ENCODE peak calls at places on chromosomes 16 and 17, in eight cellular contexts. One of them, this sample, is unnamed.

GRCh38 chr17:45046536-45047125 is 4.8 kb downstream of the DCAKD start:
- DNase-seq in CD8-positive, alpha-beta memory T cell: no peak
- DNase-seq in cardiac muscle cell: no peak
- DNase-seq in astrocyte of the spinal cord: no peak
- DNase-seq in GM12864: no peak
- DNase-seq in AG10803: no peak
- DNase-seq in upper lobe of left lung: no peak
- DNase-seq in fibroblast of pulmonary artery: no peak
- DNase-seq in this sample: no peak

GRCh38 chr17:10635290-10635689 is 21.8 kb downstream of the MYH3 start:
- DNase-seq in upper lobe of left lung: no peak
- DNase-seq in cardiac muscle cell: no peak
- DNase-seq in CD8-positive, alpha-beta memory T cell: no peak
- DNase-seq in fibroblast of pulmonary artery: no peak
- DNase-seq in astrocyte of the spinal cord: no peak
- DNase-seq in GM12864: no peak
- DNase-seq in AG10803: no peak
- DNase-seq in this sample: no peak

GRCh38 chr16:30786936-30787612 is at the start of gene ZNF629:
- DNase-seq in cardiac muscle cell: peak
- DNase-seq in GM12864: no peak
- DNase-seq in astrocyte of the spinal cord: peak
- DNase-seq in upper lobe of left lung: peak
- DNase-seq in AG10803: peak
- DNase-seq in fibroblast of pulmonary artery: peak
- DNase-seq in CD8-positive, alpha-beta memory T cell: no peak
- DNase-seq in this sample: no peak

GRCh38 chr16:55341681-55342080 is 17.7 kb downstream of the IRX6 start:
- DNase-seq in CD8-positive, alpha-beta memory T cell: no peak
- DNase-seq in AG10803: no peak
- DNase-seq in GM12864: no peak
- DNase-seq in astrocyte of the spinal cord: no peak
- DNase-seq in upper lobe of left lung: no peak
- DNase-seq in cardiac muscle cell: no peak
- DNase-seq in fibroblast of pulmonary artery: no peak
- DNase-seq in this sample: no peak

GRCh38 chr17:17744116-17744515 is 62.9 kb downstream of the RAI1 start:
- DNase-seq in GM12864: no peak
- DNase-seq in astrocyte of the spinal cord: no peak
- DNase-seq in CD8-positive, alpha-beta memory T cell: no peak
- DNase-seq in cardiac muscle cell: no peak
- DNase-seq in AG10803: no peak
- DNase-seq in fibroblast of pulmonary artery: no peak
- DNase-seq in upper lobe of left lung: no peak
- DNase-seq in this sample: no peak

GRCh38 chr16:85570213-85570734 is 42.8 kb upstream of the GSE1 start:
- DNase-seq in cardiac muscle cell: no peak
- DNase-seq in AG10803: no peak
- DNase-seq in GM12864: no peak
- DNase-seq in CD8-positive, alpha-beta memory T cell: peak
- DNase-seq in astrocyte of the spinal cord: no peak
- DNase-seq in upper lobe of left lung: peak
- DNase-seq in fibroblast of pulmonary artery: no peak
- DNase-seq in this sample: no peak

GRCh38 chr16:81786321-81786720 is 7.2 kb downstream of the PLCG2 start:
- DNase-seq in upper lobe of left lung: no peak
- DNase-seq in fibroblast of pulmonary artery: peak
- DNase-seq in AG10803: peak
- DNase-seq in cardiac muscle cell: no peak
- DNase-seq in astrocyte of the spinal cord: peak
- DNase-seq in CD8-positive, alpha-beta memory T cell: no peak
- DNase-seq in GM12864: no peak
- DNase-seq in this sample: peak

GRCh38 chr17:56230660-56231059 is 77.4 kb downstream of the ANKFN1 start:
- DNase-seq in fibroblast of pulmonary artery: peak
- DNase-seq in astrocyte of the spinal cord: peak
- DNase-seq in upper lobe of left lung: no peak
- DNase-seq in cardiac muscle cell: peak
- DNase-seq in AG10803: peak
- DNase-seq in GM12864: no peak
- DNase-seq in CD8-positive, alpha-beta memory T cell: no peak
- DNase-seq in this sample: no peak

GRCh38 chr17:38584350-38584925 is 21.3 kb downstream of the SRCIN1 start:
- DNase-seq in cardiac muscle cell: peak
- DNase-seq in astrocyte of the spinal cord: peak
- DNase-seq in fibroblast of pulmonary artery: peak
- DNase-seq in GM12864: no peak
- DNase-seq in AG10803: peak
- DNase-seq in CD8-positive, alpha-beta memory T cell: peak
- DNase-seq in upper lobe of left lung: peak
- DNase-seq in this sample: no peak

GRCh38 chr17:51815097-51815496 is 343.4 kb downstream of the CA10 start:
- DNase-seq in fibroblast of pulmonary artery: no peak
- DNase-seq in upper lobe of left lung: no peak
- DNase-seq in CD8-positive, alpha-beta memory T cell: no peak
- DNase-seq in AG10803: no peak
- DNase-seq in GM12864: no peak
- DNase-seq in cardiac muscle cell: no peak
- DNase-seq in astrocyte of the spinal cord: no peak
- DNase-seq in this sample: no peak

GRCh38 chr17:66076546-66077190 is 115.3 kb downstream of the CEP112 start:
- DNase-seq in upper lobe of left lung: no peak
- DNase-seq in GM12864: no peak
- DNase-seq in cardiac muscle cell: no peak
- DNase-seq in AG10803: no peak
- DNase-seq in fibroblast of pulmonary artery: no peak
- DNase-seq in astrocyte of the spinal cord: no peak
- DNase-seq in CD8-positive, alpha-beta memory T cell: no peak
- DNase-seq in this sample: no peak

GRCh38 chr16:79482011-79482410 is 118.5 kb downstream of the MAF start:
- DNase-seq in fibroblast of pulmonary artery: no peak
- DNase-seq in GM12864: no peak
- DNase-seq in upper lobe of left lung: no peak
- DNase-seq in astrocyte of the spinal cord: no peak
- DNase-seq in AG10803: no peak
- DNase-seq in cardiac muscle cell: no peak
- DNase-seq in CD8-positive, alpha-beta memory T cell: no peak
- DNase-seq in this sample: no peak

GRCh38 chr16:79484237-79484636 is 116.3 kb downstream of the MAF start:
- DNase-seq in GM12864: no peak
- DNase-seq in AG10803: no peak
- DNase-seq in fibroblast of pulmonary artery: no peak
- DNase-seq in cardiac muscle cell: no peak
- DNase-seq in upper lobe of left lung: no peak
- DNase-seq in astrocyte of the spinal cord: no peak
- DNase-seq in CD8-positive, alpha-beta memory T cell: no peak
- DNase-seq in this sample: no peak

GRCh38 chr16:79485020-79485419 is 115.5 kb downstream of the MAF start:
- DNase-seq in CD8-positive, alpha-beta memory T cell: no peak
- DNase-seq in fibroblast of pulmonary artery: no peak
- DNase-seq in upper lobe of left lung: no peak
- DNase-seq in AG10803: no peak
- DNase-seq in cardiac muscle cell: no peak
- DNase-seq in astrocyte of the spinal cord: no peak
- DNase-seq in GM12864: no peak
- DNase-seq in this sample: no peak

DNA sequence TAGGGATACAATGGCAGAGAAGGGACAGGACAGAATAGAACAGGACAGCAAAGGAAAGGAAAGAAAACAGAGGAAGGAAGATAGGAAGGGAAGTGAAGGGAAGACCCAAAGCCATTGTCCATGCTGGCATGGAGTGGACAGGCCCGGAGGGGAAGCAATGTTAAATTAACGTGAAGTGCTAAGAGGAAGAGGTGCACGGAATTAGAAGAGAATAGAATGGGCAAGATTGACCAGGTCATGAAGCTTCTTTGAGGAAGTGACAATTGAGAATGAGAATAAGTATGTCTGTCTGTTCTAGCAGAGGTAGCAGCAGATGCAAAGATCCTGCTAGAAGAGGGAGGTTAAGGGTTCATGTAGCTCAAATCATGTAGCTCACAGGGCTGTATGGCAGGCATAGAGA is 117.2 kb downstream of the MAF start:
- DNase-seq in cardiac muscle cell: no peak
- DNase-seq in upper lobe of left lung: no peak
- DNase-seq in CD8-positive, alpha-beta memory T cell: no peak
- DNase-seq in GM12864: no peak
- DNase-seq in AG10803: no peak
- DNase-seq in astrocyte of the spinal cord: no peak
- DNase-seq in fibroblast of pulmonary artery: no peak
- DNase-seq in this sample: no peak
- H3K4me3 ChIP-seq in cardiac muscle cell: no peak
- H3K4me3 ChIP-seq in upper lobe of left lung: no peak
- H3K4me3 ChIP-seq in CD8-positive, alpha-beta memory T cell: no peak
- H3K4me3 ChIP-seq in GM12864: no peak
- H3K4me3 ChIP-seq in AG10803: no peak
- H3K4me3 ChIP-seq in astrocyte of the spinal cord: no peak
- H3K4me3 ChIP-seq in fibroblast of pulmonary artery: no peak
- H3K4me3 ChIP-seq in this sample: no peak

GRCh38 chr17:76449126-76449525 is 3.8 kb downstream of the UBE2O start:
- DNase-seq in CD8-positive, alpha-beta memory T cell: no peak
- DNase-seq in upper lobe of left lung: no peak
- DNase-seq in GM12864: no peak
- DNase-seq in AG10803: no peak
- DNase-seq in fibroblast of pulmonary artery: no peak
- DNase-seq in cardiac muscle cell: no peak
- DNase-seq in astrocyte of the spinal cord: no peak
- DNase-seq in this sample: no peak
- H3K4me3 ChIP-seq in CD8-positive, alpha-beta memory T cell: no peak
- H3K4me3 ChIP-seq in upper lobe of left lung: no peak
- H3K4me3 ChIP-seq in GM12864: no peak
- H3K4me3 ChIP-seq in AG10803: no peak
- H3K4me3 ChIP-seq in fibroblast of pulmonary artery: no peak
- H3K4me3 ChIP-seq in cardiac muscle cell: no peak
- H3K4me3 ChIP-seq in astrocyte of the spinal cord: no peak
- H3K4me3 ChIP-seq in this sample: no peak

DNA sequence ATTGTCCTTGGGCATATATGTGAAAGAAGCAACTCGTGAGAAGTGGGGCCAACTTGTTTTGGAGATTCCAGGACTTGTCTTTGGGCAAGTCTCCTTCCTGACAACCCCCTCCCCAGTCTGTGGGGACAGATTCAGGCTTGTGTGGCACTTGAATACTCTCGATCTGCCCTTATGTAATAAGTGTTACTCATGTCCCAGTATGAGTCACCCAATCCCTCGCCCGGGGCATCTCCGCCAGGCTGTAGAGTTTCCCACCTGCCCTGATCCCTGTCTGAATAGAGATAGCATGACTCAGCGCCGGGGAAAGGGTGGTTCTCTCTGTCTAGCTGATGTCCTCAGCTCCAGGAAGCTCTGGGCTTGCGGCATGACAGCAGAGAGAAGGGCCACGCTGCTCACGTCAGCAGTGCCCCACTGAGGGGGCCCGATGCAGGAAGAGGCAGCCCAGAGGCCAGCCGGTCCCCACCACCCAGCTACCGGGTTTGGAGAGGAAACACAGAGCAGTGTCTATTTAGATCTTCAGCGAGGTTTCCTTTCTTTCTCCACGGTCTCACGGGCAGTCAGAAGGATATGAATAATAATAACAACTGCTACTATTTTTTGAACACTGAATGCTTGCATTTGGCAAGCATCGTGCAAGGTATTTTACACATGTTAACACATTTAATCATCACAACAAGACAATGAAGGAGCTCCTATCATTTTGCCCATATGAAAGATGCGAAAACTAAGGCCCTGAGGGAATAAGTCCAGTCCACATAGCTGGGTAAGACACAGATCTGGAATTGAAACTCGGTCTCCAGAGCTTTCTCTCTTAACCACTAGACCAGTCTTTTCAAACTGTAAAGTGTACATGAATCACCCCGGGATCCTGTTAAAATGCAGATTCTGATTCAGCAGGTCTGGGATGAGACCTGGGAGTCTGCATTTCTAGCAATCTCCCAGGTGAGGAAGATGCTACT is 426.7 kb upstream of the MAF start:
- DNase-seq in fibroblast of pulmonary artery: peak
- DNase-seq in astrocyte of the spinal cord: peak
- DNase-seq in GM12864: no peak
- DNase-seq in CD8-positive, alpha-beta memory T cell: peak
- DNase-seq in AG10803: peak
- DNase-seq in cardiac muscle cell: peak
- DNase-seq in upper lobe of left lung: peak
- DNase-seq in this sample: peak
- H3K4me3 ChIP-seq in fibroblast of pulmonary artery: no peak
- H3K4me3 ChIP-seq in astrocyte of the spinal cord: no peak
- H3K4me3 ChIP-seq in GM12864: no peak
- H3K4me3 ChIP-seq in CD8-positive, alpha-beta memory T cell: no peak
- H3K4me3 ChIP-seq in AG10803: no peak
- H3K4me3 ChIP-seq in cardiac muscle cell: no peak
- H3K4me3 ChIP-seq in upper lobe of left lung: no peak
- H3K4me3 ChIP-seq in this sample: no peak

GRCh38 chr17:69581061-69581955 is 166.8 kb downstream of the MAP2K6 start:
- DNase-seq in GM12864: peak
- DNase-seq in cardiac muscle cell: no peak
- DNase-seq in CD8-positive, alpha-beta memory T cell: peak
- DNase-seq in astrocyte of the spinal cord: peak
- DNase-seq in upper lobe of left lung: no peak
- DNase-seq in AG10803: no peak
- DNase-seq in fibroblast of pulmonary artery: no peak
- DNase-seq in this sample: no peak
- H3K4me3 ChIP-seq in GM12864: peak
- H3K4me3 ChIP-seq in cardiac muscle cell: no peak
- H3K4me3 ChIP-seq in CD8-positive, alpha-beta memory T cell: peak
- H3K4me3 ChIP-seq in astrocyte of the spinal cord: no peak
- H3K4me3 ChIP-seq in upper lobe of left lung: no peak
- H3K4me3 ChIP-seq in AG10803: no peak
- H3K4me3 ChIP-seq in fibroblast of pulmonary artery: no peak
- H3K4me3 ChIP-seq in this sample: no peak

DNA sequence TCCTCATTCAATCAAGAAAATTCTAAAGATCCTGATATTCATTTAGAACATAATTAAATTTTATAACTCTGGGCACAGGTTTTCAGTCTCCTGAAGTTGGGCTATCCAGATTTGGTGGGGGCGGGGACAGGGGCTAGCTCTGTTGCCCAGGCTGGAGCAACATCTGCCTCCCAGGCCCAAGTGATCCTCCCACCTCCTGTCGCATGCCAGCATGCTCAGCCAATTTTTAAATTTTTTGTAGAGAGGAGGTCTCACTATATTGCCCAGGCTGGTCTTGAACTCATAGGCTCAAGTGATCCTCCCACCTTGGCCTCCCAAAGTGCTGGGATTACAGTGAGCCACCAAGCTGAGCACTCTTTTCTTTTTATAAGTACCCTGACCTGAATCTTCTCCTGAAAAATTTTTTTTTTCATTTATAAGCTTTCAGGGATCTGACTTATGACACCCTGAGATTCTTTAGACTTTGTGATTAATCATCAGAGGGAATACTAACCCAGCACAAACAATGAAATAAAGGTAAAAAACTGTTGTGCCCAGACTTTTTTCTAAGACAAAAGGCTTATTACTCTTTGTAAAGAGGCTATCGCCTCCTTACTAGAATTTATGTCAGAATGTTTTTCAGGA is 62.6 kb downstream of the TUBD1 start:
- DNase-seq in AG10803: peak
- DNase-seq in CD8-positive, alpha-beta memory T cell: no peak
- DNase-seq in astrocyte of the spinal cord: peak
- DNase-seq in fibroblast of pulmonary artery: peak
- DNase-seq in upper lobe of left lung: no peak
- DNase-seq in GM12864: no peak
- DNase-seq in cardiac muscle cell: peak
- DNase-seq in this sample: no peak
- H3K4me3 ChIP-seq in AG10803: peak
- H3K4me3 ChIP-seq in CD8-positive, alpha-beta memory T cell: no peak
- H3K4me3 ChIP-seq in astrocyte of the spinal cord: no peak
- H3K4me3 ChIP-seq in fibroblast of pulmonary artery: peak
- H3K4me3 ChIP-seq in upper lobe of left lung: no peak
- H3K4me3 ChIP-seq in GM12864: peak
- H3K4me3 ChIP-seq in cardiac muscle cell: no peak
- H3K4me3 ChIP-seq in this sample: peak